ENCODE peak calls at places on chromosomes 13 and 19, in six cellular contexts. F is GM03348; P is cardiac muscle cell; I is memory B cell; E is stimulated activated CD8-positive, alpha-beta memory T cell treated with anti-CD3 and anti-CD28 coated beads, Interleukin-15, amount 100 ng/mL, for 4 hours; X is nucleus accumbens. R is an unnamed sample.

GRCh38 chr19:19315444-19315843 is 4.9 kb downstream of the SUGP1 start:
- DNase-seq in F (no peak), P (no peak), I (no peak), E (no peak), X (no peak), R (no peak)

GRCh38 chr13:48448963-48449614 is 36.2 kb upstream of the LPAR6 start:
- DNase-seq in F (peak; percentile 58), P (no peak), I (no peak), E (no peak), X (no peak), R (no peak)

GRCh38 chr19:11887247-11887617 is 350 bp upstream of the ZNF69 start:
- DNase-seq in F (peak; percentile 27), P (no peak), I (no peak), E (no peak), X (no peak), R (no peak)

GRCh38 chr13:106105153-106105552 is 430.3 kb downstream of the EFNB2 start:
- DNase-seq in F (no peak), P (no peak), I (no peak), E (no peak), X (no peak), R (no peak)

GRCh38 chr19:33481863-33482262 is 39.7 kb downstream of the PEPD start:
- DNase-seq in F (no peak), P (no peak), I (no peak), E (no peak), X (no peak), R (no peak)

GRCh38 chr19:53019684-53020083 is 6.0 kb downstream of the ERVV-1 start:
- DNase-seq in F (no peak), P (peak; percentile 38), I (no peak), E (no peak), X (no peak), R (no peak)

GRCh38 chr13:21124853-21125252 is 51.5 kb downstream of the SKA3 start:
- DNase-seq in F (no peak), P (peak; percentile 61), I (no peak), E (no peak), X (no peak), R (no peak)

GRCh38 chr13:113996081-113996911 is 22.4 kb upstream of the C13orf46 start:
- DNase-seq in F (no peak), P (no peak), I (no peak), E (no peak), X (no peak), R (no peak)

GRCh38 chr13:46181799-46182490 is at the start of gene LCP1:
- DNase-seq in F (no peak), P (no peak), I (peak; percentile 46), E (peak; percentile 42), X (no peak), R (no peak)

GRCh38 chr13:101514695-101515275 is 62.3 kb downstream of the ITGBL1 start:
- DNase-seq in F (no peak), P (peak; percentile 64), I (peak; percentile 13), E (no peak), X (peak; percentile 4), R (no peak)

GRCh38 chr13:111957913-111958450 is 109.0 kb upstream of the SOX1 start:
- DNase-seq in F (no peak), P (no peak), I (no peak), E (no peak), X (no peak), R (peak; percentile 34)

GRCh38 chr13:99314640-99315176 is 7.5 kb upstream of the GPR183 start:
- DNase-seq in F (no peak), P (no peak), I (no peak), E (no peak), X (no peak), R (no peak)

GRCh38 chr13:79935121-79935520 is 405.8 kb downstream of the SPRY2 start:
- DNase-seq in F (peak; percentile 31), P (no peak), I (no peak), E (no peak), X (no peak), R (no peak)

GRCh38 chr13:107807306-107808073 is 407.8 kb downstream of the LIG4 start:
- DNase-seq in F (no peak), P (no peak), I (no peak), E (no peak), X (no peak), R (no peak)

GRCh38 chr19:49056101-49056901 is 1.2 kb downstream of the CGB7 start:
- DNase-seq in F (peak; percentile 93), P (peak; percentile 69), I (peak; percentile 63), E (peak; percentile 17), X (no peak), R (peak; percentile 64)

GRCh38 chr19:16210168-16210567 is 12.5 kb downstream of the AP1M1 start:
- DNase-seq in F (no peak), P (no peak), I (no peak), E (no peak), X (no peak), R (no peak)

GRCh38 chr19:34231439-34231838 is 22.9 kb upstream of the GARRE1 start:
- DNase-seq in F (no peak), P (no peak), I (no peak), E (no peak), X (no peak), R (no peak)

R was measured in left lobe of liver.